ENCODE peak calls at places on chromosomes 16 and 17, in four cellular contexts. N, I, V and T are unnamed samples.

GRCh38 chr17:36947922-36948716 is 635 bp upstream of the AATF start:
- DNase-seq in N (no peak), I (no peak), V (no peak), T (no peak)

GRCh38 chr17:927611-928461 is 51.7 kb downstream of the NXN start:
- DNase-seq in N (no peak), I (no peak), V (no peak), T (no peak)

GRCh38 chr16:66207139-66207863 is 159.2 kb upstream of the CDH5 start:
- DNase-seq in N (no peak), I (no peak), V (peak), T (no peak)

GRCh38 chr17:59202320-59202719 is 7.5 kb upstream of the SMG8 start:
- DNase-seq in N (no peak), I (no peak), V (no peak), T (no peak)

GRCh38 chr16:55494994-55495421 is 13.9 kb upstream of the LPCAT2 start:
- DNase-seq in N (no peak), I (no peak), V (peak), T (no peak)

GRCh38 chr17:7208754-7209460 is 10.7 kb downstream of the DLG4 start:
- DNase-seq in N (no peak), I (no peak), V (no peak), T (no peak)

GRCh38 chr17:61517843-61518606 is 65.8 kb downstream of the TBX4 start:
- DNase-seq in N (no peak), I (no peak), V (no peak), T (no peak)

GRCh38 chr17:38919316-38920078 is 5.9 kb upstream of the LASP1NB start:
- DNase-seq in N (no peak), I (no peak), V (no peak), T (no peak)

GRCh38 chr16:79601092-79601977 is 798 bp upstream of the MAF start:
- DNase-seq in N (peak), I (no peak), V (no peak), T (peak)

GRCh38 chr17:42436401-42436800 is 13.3 kb upstream of the CAVIN1 start:
- DNase-seq in N (no peak), I (no peak), V (peak), T (no peak)

GRCh38 chr16:85425061-85425662 is 188.0 kb upstream of the GSE1 start:
- DNase-seq in N (peak), I (no peak), V (no peak), T (no peak)

GRCh38 chr16:87320510-87321227 is 3.5 kb upstream of the C16orf95 start:
- DNase-seq in N (no peak), I (no peak), V (no peak), T (no peak)

GRCh38 chr16:24667244-24667764 is 62.1 kb upstream of the TNRC6A start:
- DNase-seq in N (no peak), I (no peak), V (no peak), T (no peak)
- TF ChIP-seq CTCF in N (no peak), I (no peak), V (no peak), T (no peak)

DNA sequence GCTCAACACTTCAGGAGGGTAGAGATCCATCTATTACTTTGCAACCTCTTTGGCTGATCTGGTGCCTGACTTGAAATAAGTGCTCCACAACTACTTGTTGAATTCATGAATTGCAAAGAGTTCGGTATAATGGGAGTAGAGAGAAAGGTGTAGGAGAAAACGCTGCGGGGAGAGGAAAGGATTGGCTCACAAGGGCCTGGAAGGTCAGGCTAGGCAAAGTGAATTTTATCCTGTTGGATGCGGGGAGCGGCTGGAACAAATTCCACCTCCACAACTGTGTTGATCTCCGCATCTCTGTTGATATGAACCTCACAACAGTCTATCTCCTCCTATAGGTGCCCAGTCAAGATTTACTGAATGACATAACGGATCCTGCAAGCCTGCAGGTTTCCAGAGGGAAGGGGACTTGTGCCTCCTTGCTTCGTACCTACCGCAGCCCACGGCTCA is 685 bp downstream of the SLX4 start:
- DNase-seq in N (no peak), I (no peak), V (no peak), T (no peak)
- TF ChIP-seq CTCF in N (no peak), I (no peak), V (no peak), T (no peak)

GRCh38 chr16:10031473-10031872 is 150.8 kb downstream of the GRIN2A start:
- DNase-seq in N (no peak), I (no peak), V (no peak), T (no peak)
- TF ChIP-seq CTCF in N (no peak), I (no peak), V (no peak), T (no peak)

DNA sequence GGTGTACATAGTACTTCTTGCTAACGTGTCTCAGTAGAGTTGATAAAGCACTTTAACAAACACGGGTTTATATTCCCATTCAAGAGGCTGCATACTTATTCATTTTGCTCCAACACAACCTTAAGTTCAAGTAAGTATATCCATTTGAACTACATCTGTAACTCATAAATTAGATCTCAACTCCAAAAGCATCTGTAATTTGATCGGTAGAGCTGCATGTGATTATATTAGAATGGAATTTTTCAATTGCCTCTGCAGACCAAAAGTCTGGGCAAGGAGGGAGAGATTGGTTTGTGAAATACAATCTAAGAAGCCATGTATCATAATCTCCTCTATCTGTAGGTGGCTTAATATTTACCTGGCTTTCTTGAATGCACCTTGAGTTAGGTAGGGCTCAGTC is 371.0 kb downstream of the RBFOX1 start:
- DNase-seq in N (no peak), I (no peak), V (no peak), T (no peak)
- TF ChIP-seq CTCF in N (no peak), I (no peak), V (no peak), T (no peak)

GRCh38 chr17:4008082-4008435 is 43.8 kb upstream of the ATP2A3 start:
- DNase-seq in N (no peak), I (no peak), V (no peak), T (no peak)
- TF ChIP-seq CTCF in N (no peak), I (no peak), V (peak), T (no peak)

DNA sequence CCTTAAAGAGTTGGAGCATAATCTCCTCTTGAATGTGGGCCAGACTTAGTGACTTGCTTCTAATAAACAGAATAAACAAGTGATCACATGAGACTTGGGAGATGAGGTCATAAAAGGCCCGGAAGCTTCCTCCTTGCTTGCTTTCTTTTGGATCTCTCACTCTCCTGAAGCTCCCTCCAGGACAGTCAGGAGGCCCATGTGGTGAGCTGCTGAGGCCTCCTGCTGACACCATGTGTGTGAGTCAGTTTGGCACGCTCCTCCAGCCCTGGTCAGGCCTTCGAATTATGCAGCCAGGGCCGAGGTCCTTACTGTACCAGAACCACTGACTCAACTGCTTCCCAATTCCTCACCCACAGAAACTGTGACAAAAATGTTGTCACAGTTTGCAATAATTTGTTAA is 53.2 kb downstream of the NDEL1 start:
- DNase-seq in N (no peak), I (no peak), V (peak), T (no peak)
- TF ChIP-seq CTCF in N (no peak), I (no peak), V (no peak), T (no peak)

GRCh38 chr16:53357955-53358354 is 76.3 kb upstream of the RBL2 start:
- DNase-seq in N (no peak), I (no peak), V (no peak), T (no peak)

GRCh38 chr16:53356478-53357207 is 77.6 kb upstream of the RBL2 start:
- DNase-seq in N (no peak), I (no peak), V (no peak), T (no peak)

GRCh38 chr16:53358884-53359283 is 75.4 kb upstream of the RBL2 start:
- DNase-seq in N (no peak), I (no peak), V (no peak), T (no peak)

GRCh38 chr16:53357208-53357586 is 77.1 kb upstream of the RBL2 start:
- DNase-seq in N (no peak), I (no peak), V (no peak), T (no peak)

GRCh38 chr16:53355064-53355463 is 79.2 kb upstream of the RBL2 start:
- DNase-seq in N (no peak), I (no peak), V (no peak), T (no peak)
- TF ChIP-seq CTCF in N (no peak), I (no peak), V (no peak), T (no peak)

DNA sequence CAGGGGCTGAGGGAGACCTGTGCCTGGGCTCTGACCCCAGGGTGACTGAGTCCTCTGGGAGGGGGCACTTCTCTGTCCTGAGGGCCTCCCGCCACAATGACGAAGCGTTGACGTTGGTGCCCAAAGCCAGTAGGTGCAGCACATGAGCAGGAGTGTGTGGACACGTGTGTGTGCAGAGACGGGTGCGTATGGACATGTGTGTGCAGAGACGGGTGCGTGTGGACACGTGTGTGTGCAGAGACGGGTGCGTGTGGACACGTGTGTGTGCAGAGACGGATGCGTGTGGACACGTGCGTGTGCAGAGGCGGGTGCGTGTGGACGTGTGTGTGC is 726 bp upstream of the CD7 start:
- DNase-seq in N (no peak), I (no peak), V (no peak), T (no peak)
- TF ChIP-seq CTCF in N (no peak), I (no peak), V (no peak), T (no peak)

DNA sequence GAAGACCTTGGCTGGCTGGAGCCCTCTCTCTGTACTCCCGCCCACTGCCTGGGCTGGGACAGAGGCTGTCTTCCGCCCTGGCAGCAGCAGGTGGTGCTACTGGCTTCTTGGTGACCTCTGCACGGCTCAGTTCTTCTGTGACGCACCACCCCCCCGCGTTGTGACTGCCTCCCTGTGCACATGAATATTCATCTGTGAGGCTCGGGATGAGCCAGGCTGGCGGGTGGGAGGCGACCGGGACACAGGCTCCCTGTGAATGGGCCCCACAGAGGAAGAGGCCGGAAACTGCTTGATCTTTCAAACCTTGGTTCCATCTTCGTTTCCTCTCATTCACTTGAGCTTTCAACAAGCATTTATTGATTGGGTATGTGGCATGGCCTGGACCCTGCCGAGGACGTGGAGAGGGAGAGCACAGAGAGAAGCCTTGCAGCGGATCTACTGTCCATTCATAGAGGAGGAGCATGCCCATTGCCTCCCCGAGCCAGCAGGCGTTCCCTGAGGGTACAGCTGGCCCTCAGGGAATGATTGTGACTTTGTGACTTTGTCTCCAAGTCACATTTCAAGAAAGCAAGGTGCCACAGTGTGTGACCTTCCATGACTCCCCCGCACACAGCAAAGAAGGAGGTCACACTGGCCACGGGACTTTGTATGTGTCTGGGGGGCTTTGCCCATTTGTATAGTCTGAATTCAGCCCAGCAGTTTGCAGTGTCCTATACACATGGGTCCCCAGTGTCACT is 45.0 kb downstream of the B9D1 start:
- DNase-seq in N (peak), I (peak), V (peak), T (no peak)
- TF ChIP-seq CTCF in N (peak), I (peak), V (peak), T (no peak)

GRCh38 chr16:1443403-1443973 is 868 bp downstream of the CCDC154 start:
- DNase-seq in N (no peak), I (no peak), V (no peak), T (no peak)
- TF ChIP-seq CTCF in N (no peak), I (no peak), V (no peak), T (no peak)